ENCODE peak calls at places on chromosomes 5 and 9, in four cellular contexts. One of them, this sample, is unnamed.

GRCh38 chr9:76107487-76107886 is 217.0 kb downstream of the PCSK5 start:
- DNase-seq in K562: no peak
- DNase-seq in A549: no peak
- DNase-seq in IMR-90: no peak
- DNase-seq in this sample: no peak

GRCh38 chr5:152674403-152674802 is 269.3 kb upstream of the NMUR2 start:
- DNase-seq in A549: no peak
- DNase-seq in IMR-90: no peak
- DNase-seq in K562: no peak
- DNase-seq in this sample: no peak

GRCh38 chr5:151195622-151196021 is 28.3 kb downstream of the CCDC69 start:
- DNase-seq in K562: no peak
- DNase-seq in IMR-90: no peak
- DNase-seq in A549: no peak
- DNase-seq in this sample: no peak

GRCh38 chr9:95574176-95574575 is 57.4 kb upstream of the PTCH1 start:
- DNase-seq in A549: no peak
- DNase-seq in K562: no peak
- DNase-seq in IMR-90: no peak
- DNase-seq in this sample: no peak

GRCh38 chr5:139903805-139904565 is 108.4 kb downstream of the PSD2 start:
- DNase-seq in IMR-90: no peak
- DNase-seq in A549: peak
- DNase-seq in K562: peak
- DNase-seq in this sample: no peak

GRCh38 chr9:118303216-118303615 is 599.0 kb downstream of the TLR4 start:
- DNase-seq in A549: no peak
- DNase-seq in K562: no peak
- DNase-seq in IMR-90: no peak
- DNase-seq in this sample: no peak

GRCh38 chr9:26597542-26597941 is 295.1 kb downstream of the CAAP1 start:
- DNase-seq in K562: no peak
- DNase-seq in A549: no peak
- DNase-seq in IMR-90: no peak
- DNase-seq in this sample: no peak

GRCh38 chr9:86175743-86176456 is 76.5 kb upstream of the GOLM1 start:
- DNase-seq in K562: no peak
- DNase-seq in IMR-90: no peak
- DNase-seq in A549: no peak
- DNase-seq in this sample: no peak

GRCh38 chr5:5589146-5589826 is 166.8 kb downstream of the ICE1 start:
- DNase-seq in A549: no peak
- DNase-seq in K562: no peak
- DNase-seq in IMR-90: no peak
- DNase-seq in this sample: no peak

GRCh38 chr9:20237686-20238085 is 384.6 kb downstream of the MLLT3 start:
- DNase-seq in K562: no peak
- DNase-seq in IMR-90: no peak
- DNase-seq in A549: no peak
- DNase-seq in this sample: no peak

GRCh38 chr5:53095931-53096525 is 13.5 kb downstream of the MOCS2 start:
- DNase-seq in IMR-90: peak
- DNase-seq in A549: peak
- DNase-seq in K562: peak
- DNase-seq in this sample: peak

GRCh38 chr9:126491256-126491879 is 122.4 kb upstream of the LMX1B start:
- DNase-seq in K562: peak
- DNase-seq in A549: no peak
- DNase-seq in IMR-90: peak
- DNase-seq in this sample: no peak

GRCh38 chr5:111511174-111512025 is 935 bp downstream of the STARD4 start:
- DNase-seq in A549: no peak
- DNase-seq in K562: no peak
- DNase-seq in IMR-90: peak
- DNase-seq in this sample: no peak

GRCh38 chr9:96116275-96117051 is 185.5 kb downstream of the HSD17B3 start:
- DNase-seq in IMR-90: no peak
- DNase-seq in K562: no peak
- DNase-seq in A549: no peak
- DNase-seq in this sample: no peak

GRCh38 chr5:127572930-127573329 is 55.5 kb downstream of the PRRC1 start:
- DNase-seq in K562: no peak
- DNase-seq in A549: peak
- DNase-seq in IMR-90: no peak
- DNase-seq in this sample: no peak

GRCh38 chr5:82018462-82018861 is 46.6 kb downstream of the ATG10 start:
- DNase-seq in K562: no peak
- DNase-seq in A549: no peak
- DNase-seq in IMR-90: peak
- DNase-seq in this sample: no peak

GRCh38 chr5:15137414-15137813 is 265.8 kb upstream of the ANKH start:
- DNase-seq in IMR-90: no peak
- DNase-seq in A549: no peak
- DNase-seq in K562: no peak
- DNase-seq in this sample: no peak

GRCh38 chr5:15132816-15133405 is 261.3 kb upstream of the ANKH start:
- DNase-seq in A549: no peak
- DNase-seq in IMR-90: no peak
- DNase-seq in K562: no peak
- DNase-seq in this sample: no peak

GRCh38 chr5:15133456-15133965 is 261.9 kb upstream of the ANKH start:
- DNase-seq in K562: no peak
- DNase-seq in A549: no peak
- DNase-seq in IMR-90: no peak
- DNase-seq in this sample: no peak

GRCh38 chr5:15131909-15132308 is 260.3 kb upstream of the ANKH start:
- DNase-seq in IMR-90: no peak
- DNase-seq in K562: no peak
- DNase-seq in A549: no peak
- DNase-seq in this sample: no peak

GRCh38 chr5:15135661-15136060 is 264.1 kb upstream of the ANKH start:
- DNase-seq in K562: no peak
- DNase-seq in A549: no peak
- DNase-seq in IMR-90: no peak
- DNase-seq in this sample: no peak
- TF ChIP-seq RFX5 in K562: no peak
- TF ChIP-seq RFX5 in A549: no peak
- TF ChIP-seq RFX5 in IMR-90: no peak
- TF ChIP-seq RFX5 in this sample: no peak

GRCh38 chr5:3285621-3286020 is 310.0 kb upstream of the IRX1 start:
- DNase-seq in A549: no peak
- DNase-seq in IMR-90: no peak
- DNase-seq in K562: no peak
- DNase-seq in this sample: no peak
- TF ChIP-seq RFX5 in A549: no peak
- TF ChIP-seq RFX5 in IMR-90: no peak
- TF ChIP-seq RFX5 in K562: no peak
- TF ChIP-seq RFX5 in this sample: no peak

DNA sequence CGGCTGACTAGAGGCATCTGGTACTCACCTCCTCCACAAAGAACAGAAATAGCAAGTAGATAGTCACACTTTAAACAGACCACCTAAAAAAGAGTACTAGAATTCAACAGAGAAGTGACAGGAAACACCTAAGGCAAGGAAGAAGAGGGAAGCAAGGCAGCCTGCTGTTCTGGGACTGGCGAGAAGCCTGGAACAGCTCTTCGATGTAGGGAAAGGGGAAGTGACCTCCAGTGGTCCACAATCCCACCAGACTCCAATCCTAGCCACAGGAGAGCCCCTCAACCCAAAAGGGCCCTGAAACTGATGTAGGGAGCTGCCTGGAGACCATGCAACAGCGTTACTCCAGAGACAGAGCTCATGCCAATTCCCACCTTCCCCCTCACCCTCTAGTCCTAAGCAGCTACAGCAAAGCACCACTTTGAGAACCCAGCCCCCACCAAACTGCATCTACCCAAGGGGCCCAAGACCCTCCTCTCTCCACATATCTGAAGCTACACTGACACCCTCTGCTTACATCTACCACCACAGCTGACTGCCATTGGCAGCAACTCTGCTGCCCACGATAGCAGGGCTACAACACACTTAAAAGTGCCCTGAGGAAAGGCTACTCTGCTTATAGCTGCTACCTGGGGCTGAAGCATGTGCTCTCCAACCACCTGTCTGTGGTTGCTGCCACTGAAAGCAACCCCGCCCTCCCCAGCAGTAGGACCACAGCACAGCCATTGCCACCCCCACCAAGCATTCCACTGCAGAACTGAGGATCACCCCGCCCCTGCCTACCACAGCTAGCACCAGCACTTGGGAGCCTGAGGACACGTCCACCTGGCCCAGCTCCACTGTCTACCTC is 86.0 kb downstream of the LPAR1 start:
- DNase-seq in A549: no peak
- DNase-seq in IMR-90: no peak
- DNase-seq in K562: no peak
- DNase-seq in this sample: no peak
- TF ChIP-seq RFX5 in A549: no peak
- TF ChIP-seq RFX5 in IMR-90: no peak
- TF ChIP-seq RFX5 in K562: no peak
- TF ChIP-seq RFX5 in this sample: no peak

GRCh38 chr9:71384343-71384742 is 262.9 kb upstream of the TRPM3 start:
- DNase-seq in K562: no peak
- DNase-seq in IMR-90: no peak
- DNase-seq in A549: no peak
- DNase-seq in this sample: no peak

DNA sequence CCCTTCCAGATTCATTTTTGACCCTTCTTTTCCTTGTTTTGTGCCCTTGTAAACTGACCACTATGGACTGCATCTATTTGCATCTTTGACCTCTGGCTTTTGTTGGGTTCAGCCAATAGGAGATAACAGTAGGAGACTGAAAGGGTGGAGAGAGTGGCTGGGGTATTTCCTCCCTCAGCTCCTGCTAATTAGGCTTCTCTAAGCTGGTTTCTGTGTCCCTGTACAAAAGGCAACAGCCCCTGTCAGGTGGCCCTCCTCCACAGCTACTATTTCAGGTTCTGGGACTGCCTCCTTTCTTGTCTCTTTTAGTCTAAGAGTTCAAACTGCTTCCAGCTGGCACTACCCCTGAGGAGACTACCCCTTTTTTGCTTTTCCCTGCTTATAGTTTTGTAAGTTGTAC is 261.9 kb upstream of the TRPM3 start:
- DNase-seq in A549: no peak
- DNase-seq in K562: no peak
- DNase-seq in IMR-90: no peak
- DNase-seq in this sample: no peak
- TF ChIP-seq RFX5 in A549: no peak
- TF ChIP-seq RFX5 in K562: no peak
- TF ChIP-seq RFX5 in IMR-90: no peak
- TF ChIP-seq RFX5 in this sample: no peak